ENCODE peak calls at places on chromosomes 4 and X, in four cellular contexts. B is mesendoderm, P is fibroblast of lung, M is K562. D is an unnamed sample.

GRCh38 chr4:155491336-155492131 is 114.8 kb upstream of the MAP9 start:
- DNase-seq in B (no peak), P (peak), M (no peak), D (peak)

GRCh38 chr4:15262396-15262795 is 165.4 kb upstream of the C1QTNF7 start:
- DNase-seq in B (no peak), P (peak), M (no peak), D (no peak)

GRCh38 chrX:110436497-110436896 is 77.8 kb downstream of the RTL9 start:
- DNase-seq in B (no peak), P (no peak), M (no peak), D (no peak)

GRCh38 chrX:63350551-63350950 is 581 bp downstream of the SPIN4 start:
- DNase-seq in B (peak), P (peak), M (peak), D (peak)

GRCh38 chrX:23271011-23271410 is 63.6 kb upstream of the PTCHD1 start:
- DNase-seq in B (no peak), P (no peak), M (no peak), D (no peak)

GRCh38 chr4:3644849-3645627 is 112.8 kb upstream of the LRPAP1 start:
- DNase-seq in B (no peak), P (peak), M (peak), D (no peak)

GRCh38 chr4:139902328-139903217 is 237.0 kb downstream of the MGST2 start:
- DNase-seq in B (no peak), P (no peak), M (no peak), D (no peak)

GRCh38 chr4:26860922-26861433 is 337 bp downstream of the STIM2 start:
- DNase-seq in B (peak), P (peak), M (no peak), D (peak)

GRCh38 chr4:120801171-120801758 is 121.3 kb downstream of the PRDM5 start:
- DNase-seq in B (no peak), P (peak), M (no peak), D (no peak)

GRCh38 chr4:7023901-7024300 is 19.3 kb upstream of the TADA2B start:
- DNase-seq in B (no peak), P (no peak), M (no peak), D (no peak)

GRCh38 chr4:155787113-155787710 is 28.4 kb downstream of the GUCY1B1 start:
- DNase-seq in B (peak), P (peak), M (no peak), D (peak)

GRCh38 chr4:8544741-8545438 is 35.3 kb upstream of the GPR78 start:
- DNase-seq in B (no peak), P (no peak), M (no peak), D (no peak)

GRCh38 chr4:4641661-4642180 is 99.9 kb upstream of the STX18 start:
- DNase-seq in B (peak), P (no peak), M (no peak), D (no peak)

GRCh38 chr4:81314196-81314896 is 99.3 kb upstream of the PRKG2 start:
- DNase-seq in B (no peak), P (no peak), M (no peak), D (no peak)

GRCh38 chr4:156771171-156771837 is 200.3 kb downstream of the PDGFC start:
- DNase-seq in B (peak), P (peak), M (no peak), D (no peak)

GRCh38 chr4:6732441-6733357 is 16.7 kb downstream of the BLOC1S4 start:
- DNase-seq in B (peak), P (peak), M (peak), D (no peak)

GRCh38 chr4:103365285-103365684 is 167.1 kb upstream of the CENPE start:
- DNase-seq in B (peak), P (no peak), M (no peak), D (no peak)

GRCh38 chr4:151355155-151355554 is 29.8 kb upstream of the SH3D19 start:
- DNase-seq in B (no peak), P (no peak), M (no peak), D (no peak)

GRCh38 chrX:776061-776460 is 145.5 kb downstream of the SHOX start:
- DNase-seq in B (no peak), P (no peak), M (no peak), D (no peak)

DNA sequence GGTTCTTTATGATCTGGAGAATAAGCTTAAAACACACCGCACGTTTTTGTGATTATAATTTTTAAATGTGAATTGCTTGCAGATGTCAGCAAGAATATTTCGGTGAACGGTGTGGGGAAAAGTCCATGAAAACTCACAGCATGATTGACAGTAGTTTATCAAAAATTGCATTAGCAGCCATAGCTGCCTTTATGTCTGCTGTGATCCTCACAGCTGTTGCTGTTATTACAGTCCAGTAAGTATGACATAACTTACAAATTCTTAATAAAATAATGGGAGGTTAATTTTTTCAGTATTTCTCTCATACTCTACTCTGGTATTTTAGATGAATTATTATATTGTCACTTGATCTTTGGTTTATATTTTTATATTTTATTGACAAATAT is 5.4 kb downstream of the AREG start:
- DNase-seq in B (no peak), P (no peak), M (no peak), D (no peak)
- H3K9ac ChIP-seq in B (no peak), P (no peak), M (no peak), D (no peak)

DNA sequence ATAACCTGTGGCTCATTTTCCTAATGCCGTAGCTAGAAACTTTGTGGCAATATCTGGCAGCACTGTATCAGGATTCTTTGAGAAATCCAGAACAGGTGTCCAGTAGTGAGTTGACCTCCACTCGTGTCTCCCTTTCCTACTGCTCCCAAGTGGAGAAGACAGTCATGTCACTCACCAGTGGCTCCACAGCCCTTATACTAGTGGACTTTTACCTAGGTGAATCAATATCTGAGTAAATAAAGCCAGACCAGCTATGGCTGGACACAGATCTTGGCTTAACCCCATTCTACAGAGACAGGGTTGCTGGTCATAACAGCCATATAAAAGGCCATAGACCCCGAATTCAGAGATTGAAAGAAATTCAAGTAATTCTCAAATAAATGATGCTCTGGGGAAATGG is 46.5 kb upstream of the SHROOM4 start:
- DNase-seq in B (no peak), P (no peak), M (no peak), D (no peak)
- H3K27ac ChIP-seq in B (no peak), P (no peak), M (no peak), D (no peak)

GRCh38 chrX:129983575-129984131 is 1.2 kb downstream of the BCORL1 start:
- DNase-seq in B (no peak), P (no peak), M (peak), D (no peak)
- H3K9ac ChIP-seq in B (peak), P (peak), M (no peak), D (no peak)

DNA sequence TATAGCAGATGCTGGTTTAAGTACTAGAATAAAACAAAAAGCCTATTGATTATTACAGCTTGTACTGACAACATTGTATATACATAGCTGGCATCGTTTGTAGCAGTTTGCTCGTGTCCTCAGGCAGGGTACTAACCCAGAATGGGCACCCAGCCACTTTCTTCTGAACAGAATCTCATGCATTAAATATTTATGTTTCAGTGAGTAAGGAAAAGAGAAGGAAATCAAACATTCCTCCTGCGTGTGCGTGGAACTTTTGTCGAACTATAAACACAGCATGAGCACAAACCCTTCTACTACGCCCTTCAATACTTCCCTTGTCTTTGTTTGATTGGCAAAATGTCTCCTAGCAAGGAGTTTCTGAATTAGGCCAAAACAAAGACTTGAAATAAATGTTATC is 73.3 kb upstream of the ZFP42 start:
- DNase-seq in B (no peak), P (no peak), M (no peak), D (no peak)
- H3K27ac ChIP-seq in B (no peak), P (no peak), M (no peak), D (no peak)

GRCh38 chrX:94871640-94872039 is 1197.6 kb downstream of the FAM133A start:
- DNase-seq in B (no peak), P (no peak), M (no peak), D (no peak)
- H3K9ac ChIP-seq in B (no peak), P (no peak), M (no peak), D (no peak)

DNA sequence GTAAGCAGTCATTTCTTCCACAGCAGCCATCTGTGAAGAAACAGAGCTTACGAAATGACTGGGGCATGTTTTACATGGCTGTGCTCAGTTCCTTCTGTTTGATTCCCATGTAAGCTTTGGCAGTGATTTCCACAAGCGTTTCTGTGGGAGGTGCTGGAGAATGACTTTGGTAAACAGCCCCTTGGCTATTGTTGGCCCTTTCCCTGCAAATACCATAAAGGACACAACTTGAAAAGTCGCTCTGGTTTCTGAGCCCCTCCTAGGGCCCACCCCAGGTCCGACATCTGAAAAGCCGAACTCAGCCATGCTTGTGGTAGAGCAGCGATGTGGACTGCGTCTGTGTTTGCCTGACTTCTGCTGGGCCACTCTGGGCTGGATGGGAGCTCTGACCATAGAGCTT is 3.7 kb downstream of the LIMCH1 start:
- DNase-seq in B (no peak), P (peak), M (no peak), D (no peak)
- H3K27ac ChIP-seq in B (no peak), P (no peak), M (no peak), D (no peak)

GRCh38 chr4:68407868-68408190 is 39.4 kb upstream of the TMPRSS11E start:
- DNase-seq in B (peak), P (no peak), M (no peak), D (no peak)
- H3K9ac ChIP-seq in B (peak), P (no peak), M (no peak), D (no peak)

GRCh38 chrX:54640721-54641120 is 110.7 kb downstream of the GNL3L start:
- DNase-seq in B (peak), P (no peak), M (no peak), D (no peak)
- H3K27ac ChIP-seq in B (no peak), P (no peak), M (no peak), D (peak)

DNA sequence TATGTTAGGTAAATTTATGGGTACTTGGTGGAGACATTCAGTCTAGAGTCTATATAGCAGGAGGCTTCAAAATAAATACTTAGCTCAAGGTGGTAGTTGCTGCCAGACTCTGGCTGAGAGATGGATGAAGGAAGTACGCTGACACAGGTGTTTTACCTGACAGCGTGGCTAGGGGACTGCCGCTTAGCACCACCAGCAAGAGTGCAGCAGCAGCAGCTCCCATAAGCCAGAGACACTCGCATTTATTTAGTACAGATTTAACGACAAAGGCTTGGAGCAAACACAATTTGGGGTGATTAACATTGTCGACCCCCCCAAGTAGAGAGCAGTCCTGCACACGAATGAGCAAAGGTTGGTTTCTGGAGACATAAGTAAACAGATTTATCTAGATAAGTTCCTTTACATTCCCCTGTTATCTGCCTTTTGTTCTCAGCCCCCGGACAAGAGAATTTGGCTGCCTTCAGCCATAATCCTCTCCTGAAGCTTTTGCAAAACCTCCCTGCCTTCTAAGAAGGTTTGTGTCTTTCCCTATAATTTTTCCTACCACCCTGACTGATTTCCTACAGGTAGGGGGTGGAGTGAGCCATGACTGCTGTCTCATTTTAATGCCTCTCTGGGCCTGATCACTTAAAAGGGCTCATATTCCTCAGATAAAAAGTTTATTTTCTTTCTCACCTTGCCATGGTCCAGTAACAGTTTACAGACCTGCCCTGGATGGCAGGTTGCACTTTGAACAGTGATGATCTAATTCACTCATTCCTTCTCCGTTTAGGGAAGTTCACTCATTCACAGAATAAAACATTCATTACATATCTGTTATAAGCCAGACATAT is 64.6 kb downstream of the RHOH start:
- DNase-seq in B (peak), P (no peak), M (no peak), D (no peak)
- H3K9ac ChIP-seq in B (no peak), P (no peak), M (no peak), D (no peak)

DNA sequence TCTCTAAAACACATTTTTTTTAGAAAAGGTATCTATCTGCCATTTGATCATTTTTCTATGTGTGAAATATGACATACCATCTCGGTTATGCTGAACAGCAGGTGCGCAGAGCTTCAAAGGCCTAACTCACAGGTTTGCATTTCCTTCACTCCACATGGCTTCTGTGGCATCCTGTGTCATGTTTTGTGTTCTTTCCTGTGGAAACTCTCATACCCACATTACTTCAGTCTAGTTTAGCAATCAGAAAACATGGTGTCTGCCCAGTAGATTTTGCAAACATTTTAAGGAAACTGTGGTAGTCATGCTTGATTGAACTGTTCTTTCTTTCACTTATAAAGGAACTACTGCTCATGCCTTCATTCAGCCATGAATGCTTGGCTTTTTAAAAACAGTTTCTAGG is 11.3 kb upstream of the ARAP2 start:
- DNase-seq in B (no peak), P (no peak), M (no peak), D (no peak)
- H3K27ac ChIP-seq in B (no peak), P (no peak), M (no peak), D (no peak)

D was measured in Karpas-422.